ENCODE peak calls at places on chromosome 2, in six cellular contexts. L, M, P, T, W and Q are unnamed samples.

GRCh38 chr2:115077594-115077993 is 635.2 kb downstream of the DPP10 start:
- DNase-seq in L (no peak), M (no peak), P (no peak), T (no peak), W (no peak), Q (no peak)

GRCh38 chr2:205685314-205686230 is 3.3 kb downstream of the NRP2 start:
- DNase-seq in L (no peak), M (peak), P (no peak), T (no peak), W (no peak), Q (no peak)

GRCh38 chr2:200442471-200442870 is 67.4 kb downstream of the KCTD18 start:
- DNase-seq in L (no peak), M (no peak), P (no peak), T (peak), W (no peak), Q (no peak)

GRCh38 chr2:227163445-227163997 is 484 bp downstream of the COL4A4 start:
- DNase-seq in L (peak), M (no peak), P (no peak), T (no peak), W (no peak), Q (no peak)

GRCh38 chr2:34825671-34826070 is 1226.6 kb upstream of the FAM98A start:
- DNase-seq in L (no peak), M (no peak), P (no peak), T (no peak), W (no peak), Q (no peak)

GRCh38 chr2:238513346-238513745 is 86.6 kb downstream of the ASB1 start:
- DNase-seq in L (peak), M (no peak), P (no peak), T (peak), W (no peak), Q (no peak)

GRCh38 chr2:191316246-191316645 is 71.0 kb downstream of the MYO1B start:
- DNase-seq in L (no peak), M (no peak), P (no peak), T (peak), W (no peak), Q (no peak)

GRCh38 chr2:235204923-235205322 is 253.1 kb downstream of the SH3BP4 start:
- DNase-seq in L (no peak), M (no peak), P (no peak), T (no peak), W (no peak), Q (no peak)

GRCh38 chr2:180787330-180787729 is 193.1 kb upstream of the UBE2E3 start:
- DNase-seq in L (no peak), M (no peak), P (no peak), T (no peak), W (no peak), Q (no peak)

GRCh38 chr2:33126973-33127372 is 180.2 kb downstream of the LTBP1 start:
- DNase-seq in L (no peak), M (no peak), P (no peak), T (peak), W (no peak), Q (no peak)

GRCh38 chr2:102604754-102605153 is 14.6 kb upstream of the SLC9A2 start:
- DNase-seq in L (no peak), M (no peak), P (no peak), T (no peak), W (no peak), Q (no peak)

GRCh38 chr2:233689498-233689897 is 3.2 kb upstream of the UGT1A6 start:
- DNase-seq in L (no peak), M (no peak), P (no peak), T (no peak), W (no peak), Q (no peak)

GRCh38 chr2:239017491-239018098 is 169.7 kb downstream of the TWIST2 start:
- DNase-seq in L (no peak), M (no peak), P (no peak), T (no peak), W (no peak), Q (no peak)

GRCh38 chr2:179141206-179141605 is 91.3 kb upstream of the CCDC141 start:
- DNase-seq in L (no peak), M (no peak), P (no peak), T (no peak), W (no peak), Q (no peak)

GRCh38 chr2:233844064-233844807 is 10.1 kb downstream of the HJURP start:
- DNase-seq in L (no peak), M (no peak), P (no peak), T (no peak), W (no peak), Q (no peak)

GRCh38 chr2:132593171-132593570 is 76.8 kb downstream of the LYPD1 start:
- DNase-seq in L (no peak), M (no peak), P (no peak), T (no peak), W (no peak), Q (no peak)